ENCODE peak calls at places on chromosomes 12 and 14, in seven cellular contexts. A, T, E, O, V, N and D are unnamed samples.

GRCh38 chr12:93081810-93082165 is 152.7 kb upstream of the EEA1 start:
- DNase-seq in A (no peak), T (no peak), E (no peak), O (no peak), V (no peak), N (no peak), D (no peak)

GRCh38 chr12:66662729-66663128 is 16.1 kb downstream of the GRIP1 start:
- DNase-seq in A (peak; percentile 18), T (no peak), E (no peak), O (no peak), V (no peak), N (no peak), D (peak; percentile 30)

GRCh38 chr14:59100203-59100602 is 88.3 kb upstream of the DAAM1 start:
- DNase-seq in A (no peak), T (no peak), E (no peak), O (no peak), V (no peak), N (no peak), D (no peak)

GRCh38 chr14:70735043-70735442 is 74.3 kb downstream of the MAP3K9 start:
- DNase-seq in A (peak; percentile 13), T (no peak), E (peak; percentile 10), O (no peak), V (no peak), N (no peak), D (no peak)

GRCh38 chr12:124026755-124027745 is 54.0 kb downstream of the ZNF664 start:
- DNase-seq in A (peak; percentile 32), T (peak; percentile 54), E (peak; percentile 43), O (no peak), V (no peak), N (no peak), D (peak; percentile 42)

GRCh38 chr14:23049011-23049410 is 7.0 kb downstream of the PSMB11 start:
- DNase-seq in A (no peak), T (no peak), E (no peak), O (no peak), V (no peak), N (no peak), D (no peak)

GRCh38 chr12:57616383-57617101 is 5.3 kb downstream of the ARHGEF25 start:
- DNase-seq in A (peak; percentile 31), T (no peak), E (no peak), O (peak; percentile 26), V (peak; percentile 52), N (no peak), D (peak; percentile 48)

GRCh38 chr14:105537580-105538474 is 11.4 kb downstream of the TMEM121 start:
- DNase-seq in A (no peak), T (peak; percentile 50), E (no peak), O (no peak), V (peak; percentile 67), N (peak; percentile 53), D (no peak)

GRCh38 chr12:121059031-121059898 is 20.2 kb upstream of the OASL start:
- DNase-seq in A (no peak), T (no peak), E (no peak), O (no peak), V (no peak), N (no peak), D (no peak)

GRCh38 chr14:30558362-30558674 is 640 bp upstream of the G2E3 start:
- DNase-seq in A (no peak), T (no peak), E (no peak), O (no peak), V (no peak), N (no peak), D (no peak)

GRCh38 chr12:113919791-113920190 is 46.3 kb downstream of the RBM19 start:
- DNase-seq in A (no peak), T (no peak), E (no peak), O (no peak), V (no peak), N (no peak), D (no peak)

GRCh38 chr14:49461529-49462401 is 124.4 kb downstream of the RPS29 start:
- DNase-seq in A (peak; percentile 89), T (no peak), E (peak; percentile 83), O (peak; percentile 24), V (no peak), N (no peak), D (peak; percentile 77)

GRCh38 chr14:49460647-49461046 is 125.5 kb downstream of the RPS29 start:
- DNase-seq in A (no peak), T (no peak), E (no peak), O (no peak), V (no peak), N (no peak), D (no peak)

GRCh38 chr14:49467091-49467490 is 119.1 kb downstream of the RPS29 start:
- DNase-seq in A (no peak), T (no peak), E (no peak), O (no peak), V (no peak), N (no peak), D (no peak)

GRCh38 chr14:49463146-49463545 is 123.0 kb downstream of the RPS29 start:
- DNase-seq in A (no peak), T (no peak), E (no peak), O (no peak), V (no peak), N (no peak), D (no peak)

DNA sequence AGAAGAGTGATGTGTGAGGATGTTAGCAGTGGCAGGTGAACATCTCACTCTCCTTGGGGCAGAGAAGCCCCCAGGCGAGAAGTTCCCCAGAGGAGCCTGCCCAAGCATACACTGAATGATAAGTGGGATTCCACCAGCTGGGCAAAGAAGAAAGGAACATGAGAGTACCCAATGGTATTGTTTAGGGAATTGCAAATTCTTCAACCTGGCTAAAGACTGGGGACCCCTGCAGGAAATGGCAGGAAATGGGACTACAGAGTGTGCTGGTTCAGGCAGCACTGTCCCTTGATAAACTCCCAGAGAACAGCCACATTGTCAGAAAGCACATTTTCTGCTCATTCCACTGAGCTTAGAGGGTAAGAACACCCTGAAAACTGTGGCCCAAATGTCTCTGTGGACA is 121.3 kb downstream of the RPS29 start:
- DNase-seq in A (peak; percentile 4), T (no peak), E (peak; percentile 3), O (no peak), V (no peak), N (no peak), D (no peak)
- TF ChIP-seq CTCF in A (peak; percentile 26), T (no peak), E (peak; percentile 25), O (no peak), V (peak; percentile 16), N (no peak), D (no peak)

DNA sequence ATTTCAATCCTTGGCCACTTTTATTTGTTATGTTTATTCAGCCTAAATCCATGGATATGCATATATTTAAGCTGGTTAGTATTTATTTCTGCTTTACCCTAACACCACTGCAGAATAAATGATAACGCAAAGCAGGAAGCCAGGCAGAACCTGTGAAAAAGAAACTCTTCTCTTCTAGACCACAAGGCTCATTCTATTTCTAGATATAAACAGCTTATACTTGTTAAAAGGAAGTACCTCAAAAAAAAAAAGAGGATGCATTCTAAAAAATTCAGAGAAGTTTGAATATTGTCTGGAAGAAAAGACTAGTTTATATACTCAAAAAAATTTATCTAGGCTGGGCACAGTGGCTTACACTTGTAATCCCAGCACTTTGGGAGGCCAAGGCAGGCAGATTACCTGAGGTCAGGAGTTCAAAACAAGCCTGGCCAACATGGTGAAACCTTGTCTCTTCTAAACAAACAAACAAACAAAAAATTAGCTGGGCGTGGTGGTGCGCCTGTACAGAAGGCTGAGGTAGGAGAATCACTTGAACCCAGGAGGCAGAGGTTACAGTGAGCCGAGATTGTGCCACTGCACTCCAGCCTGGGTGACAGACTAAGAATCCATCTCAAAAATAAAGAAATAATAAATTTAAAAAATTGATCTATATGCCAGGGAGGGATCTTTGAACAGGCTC is 55.8 kb downstream of the GALNT4 start:
- DNase-seq in A (no peak), T (no peak), E (no peak), O (no peak), V (no peak), N (no peak), D (no peak)
- H3K4me3 ChIP-seq in A (no peak overlapping the region), T (no peak overlapping the region), E (no peak overlapping the region), O (no peak overlapping the region), V (no peak overlapping the region), N (no peak overlapping the region), D (no peak overlapping the region)

GRCh38 chr12:26921886-26922285 is 15.9 kb downstream of the INTS13 start:
- DNase-seq in A (no peak), T (no peak), E (no peak), O (no peak), V (no peak), N (no peak), D (no peak)
- TF ChIP-seq CTCF in A (no peak), T (no peak), E (no peak), O (no peak), V (no peak), N (no peak), D (no peak)

GRCh38 chr14:37595809-37596595 is 573 bp downstream of the TTC6 start:
- DNase-seq in A (no peak), T (no peak), E (no peak), O (no peak), V (peak; percentile 90), N (no peak), D (no peak)
- H3K4me3 ChIP-seq in A (peak overlapping the region; percentile 21), T (peak overlapping the region; percentile 41), E (peak overlapping the region; percentile 65), O (no peak overlapping the region), V (peak overlapping the region; percentile 88), N (peak overlapping the region; percentile 59), D (peak overlapping the region; percentile 22)

DNA sequence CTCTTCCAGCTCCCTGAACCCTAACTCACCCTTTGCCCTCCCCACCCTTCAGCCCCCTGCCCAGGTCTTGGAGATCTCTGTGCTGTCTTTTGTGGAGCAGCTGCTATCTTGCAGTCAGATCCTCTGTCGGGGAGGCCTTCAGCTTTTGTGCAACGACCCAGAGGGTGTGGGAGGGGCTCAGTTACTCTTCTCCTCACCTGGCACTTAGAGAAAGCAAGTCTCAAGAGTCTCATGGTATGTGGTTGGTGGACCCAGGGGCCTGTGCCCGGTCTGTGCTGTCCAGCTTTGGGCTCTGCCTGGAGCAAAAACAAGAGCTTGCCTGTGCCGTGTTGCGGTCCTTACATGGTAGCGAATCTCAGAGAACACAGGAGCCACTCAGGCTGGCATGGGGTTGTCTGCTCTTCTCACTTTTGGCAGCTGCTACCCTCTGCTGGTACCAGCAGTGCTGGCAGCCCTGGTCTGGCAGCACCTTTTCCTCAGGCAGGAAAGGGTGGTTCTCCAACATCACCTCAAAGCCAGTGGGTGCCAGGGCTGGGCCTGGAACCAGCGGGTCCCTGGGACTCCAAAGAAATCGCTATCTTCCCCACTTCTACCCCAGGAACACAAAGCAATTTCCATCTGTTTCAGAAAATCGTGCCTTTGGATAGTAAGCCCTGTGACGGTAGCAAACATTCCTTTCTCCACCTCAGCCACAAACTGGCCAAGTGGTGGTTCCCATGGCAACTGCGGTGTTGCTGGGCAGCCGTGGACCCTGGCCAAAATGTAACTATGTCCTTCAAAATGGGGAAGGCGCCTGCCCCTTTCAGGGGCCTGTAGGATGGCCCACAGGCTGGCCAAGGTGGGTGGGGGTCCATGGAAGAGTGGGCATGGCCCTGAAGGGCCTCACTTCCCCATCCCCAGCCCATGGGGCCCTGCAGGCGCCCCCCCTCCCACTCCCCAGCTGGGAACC is 90.0 kb downstream of the RIN3 start:
- DNase-seq in A (peak; percentile 84), T (peak; percentile 74), E (peak; percentile 71), O (no peak), V (no peak), N (peak; percentile 40), D (peak; percentile 75)
- TF ChIP-seq CTCF in A (peak; percentile 10), T (peak; percentile 43), E (peak; percentile 23), O (no peak), V (peak; percentile 74), N (peak; percentile 63), D (peak; percentile 14)